ENCODE peak calls at places on chromosomes 13 and 19, in four cellular contexts. B, A, C and T are unnamed samples.

GRCh38 chr19:16425993-16426392 is 45.8 kb downstream of the EPS15L1 start:
- DNase-seq in B (no peak), A (no peak), C (no peak), T (no peak)

GRCh38 chr13:38763446-38764381 is 76.8 kb downstream of the FREM2 start:
- DNase-seq in C (peak; percentile 28), B (no peak), A (no peak), T (no peak)

GRCh38 chr13:93320942-93321341 is 94.3 kb downstream of the GPC6 start:
- DNase-seq in B (no peak), A (no peak), C (no peak), T (no peak)

GRCh38 chr13:61913183-61913582 is 497.5 kb upstream of the PCDH20 start:
- DNase-seq in C (no peak), B (no peak), A (no peak), T (no peak)

GRCh38 chr13:109998808-109999528 is 212.6 kb upstream of the IRS2 start:
- DNase-seq in C (peak; percentile 86), B (no peak), A (no peak), T (no peak)

GRCh38 chr13:33606692-33607091 is 211.3 kb upstream of the RFC3 start:
- DNase-seq in B (no peak), A (no peak), C (no peak), T (no peak)

GRCh38 chr13:97274782-97275252 is 52.7 kb downstream of the MBNL2 start:
- DNase-seq in B (no peak), A (no peak), C (no peak), T (no peak)

GRCh38 chr19:41218615-41219507 is at the start of gene AXL:
- DNase-seq in A (no peak), B (no peak), C (peak; percentile 83), T (no peak)

GRCh38 chr19:10601999-10602329 is 14.9 kb upstream of the AP1M2 start:
- DNase-seq in C (no peak), A (no peak), B (no peak), T (no peak)

GRCh38 chr19:18775586-18776287 is 15.4 kb downstream of the COMP start:
- DNase-seq in C (peak; percentile 45), A (no peak), B (no peak), T (no peak)

GRCh38 chr19:16085115-16085514 is 8.8 kb downstream of the TPM4 start:
- DNase-seq in A (no peak), C (no peak), B (no peak), T (no peak)

GRCh38 chr13:26024558-26024957 is 27.3 kb downstream of the SHISA2 start:
- DNase-seq in A (no peak), C (peak; percentile 35), B (no peak), T (no peak)

GRCh38 chr19:10004617-10005016 is 5.7 kb downstream of the COL5A3 start:
- DNase-seq in B (no peak), C (no peak), A (no peak), T (no peak)

GRCh38 chr19:1159864-1160595 is 14.0 kb downstream of the SBNO2 start:
- DNase-seq in B (no peak), A (no peak), C (no peak), T (no peak)

GRCh38 chr19:45402469-45403070 is 2.3 kb downstream of the PPP1R13L start:
- DNase-seq in A (no peak), C (peak; percentile 14), B (peak; percentile 27), T (no peak)

GRCh38 chr19:42290523-42291436 is 11.2 kb upstream of the PRR19 start:
- DNase-seq in C (no peak), A (peak; percentile 56), B (peak; percentile 66), T (peak; percentile 59)

GRCh38 chr19:3982701-3983541 is 2.3 kb downstream of the EEF2 start:
- DNase-seq in A (no peak), B (no peak), C (no peak), T (peak; percentile 28)

GRCh38 chr13:73585236-73585635 is 526.4 kb downstream of the KLF5 start:
- DNase-seq in B (no peak), A (no peak), C (no peak), T (no peak)

GRCh38 chr19:16143399-16144215 is at the start of gene HSH2D:
- DNase-seq in B (peak; percentile 88), A (peak; percentile 76), C (no peak), T (peak; percentile 73)

GRCh38 chr19:10206226-10206873 is 11.6 kb upstream of the DNMT1 start:
- DNase-seq in A (no peak), B (no peak), C (peak; percentile 38), T (no peak)

GRCh38 chr19:32041681-32042292 is 303.6 kb upstream of the ZNF507 start:
- DNase-seq in B (no peak), C (peak; percentile 10), A (no peak), T (no peak)

GRCh38 chr19:48878219-48879024 is 6.2 kb downstream of the PPP1R15A start:
- DNase-seq in A (no peak), B (no peak), C (peak; percentile 54), T (peak; percentile 15)

GRCh38 chr19:39631626-39632025 is 24.1 kb upstream of the LGALS16 start:
- DNase-seq in B (no peak), C (no peak), A (no peak), T (no peak)

GRCh38 chr19:21317821-21318220 is 11.4 kb downstream of the ZNF708 start:
- DNase-seq in C (no peak), B (no peak), A (no peak), T (no peak)

GRCh38 chr13:26920614-26921355 is 160.2 kb upstream of the GPR12 start:
- DNase-seq in B (no peak), C (no peak), A (no peak), T (no peak)